ENCODE peak calls at places on chromosomes 1 and 21, in eight cellular contexts. X, K, R, H, C, B, G and I are unnamed samples.

GRCh38 chr1:87588445-87588844 is 259.8 kb downstream of the LMO4 start:
- DNase-seq in B (no peak), X (peak; percentile 62), H (no peak), G (no peak), K (no peak), R (peak; percentile 63), C (no peak), I (no peak)

GRCh38 chr21:33608559-33608958 is 20.1 kb upstream of the DONSON start:
- DNase-seq in R (peak; percentile 65), H (no peak), G (no peak), B (no peak), C (no peak), X (no peak), K (no peak), I (no peak)

GRCh38 chr1:204359474-204360255 is at the start of gene PLEKHA6:
- DNase-seq in G (peak; percentile 71), K (no peak), X (no peak), C (peak; percentile 67), H (peak; percentile 49), B (no peak), R (peak; percentile 66), I (no peak)

GRCh38 chr1:89519779-89520358 is 4.8 kb upstream of the LRRC8B start:
- DNase-seq in R (peak; percentile 42), B (peak; percentile 31), C (peak; percentile 68), H (no peak), K (peak; percentile 14), X (peak; percentile 70), G (peak; percentile 43), I (no peak)

GRCh38 chr1:174244017-174244416 is 84.7 kb downstream of the RABGAP1L start:
- DNase-seq in G (no peak), B (no peak), C (no peak), X (no peak), R (no peak), K (no peak), H (no peak), I (no peak)

GRCh38 chr1:243213045-243213787 is 41.9 kb downstream of the CEP170 start:
- DNase-seq in R (peak; percentile 77), K (no peak), C (no peak), X (no peak), H (no peak), B (peak; percentile 21), G (no peak), I (no peak)

GRCh38 chr1:64038965-64039926 is 164.2 kb upstream of the UBE2U start:
- DNase-seq in G (peak; percentile 31), K (no peak), C (peak; percentile 72), H (peak; percentile 37), X (peak; percentile 1), B (peak; percentile 100), R (peak; percentile 100), I (peak; percentile 54)

GRCh38 chr1:230327892-230328284 is 98.2 kb downstream of the PGBD5 start:
- DNase-seq in C (no peak), X (peak; percentile 53), K (no peak), H (no peak), B (peak; percentile 14), R (no peak), G (no peak), I (no peak)

GRCh38 chr1:174262747-174263241 is 103.5 kb downstream of the RABGAP1L start:
- DNase-seq in G (peak; percentile 56), C (peak; percentile 73), X (peak; percentile 61), B (peak; percentile 31), H (no peak), K (no peak), R (peak; percentile 65), I (peak; percentile 40)

GRCh38 chr1:16375521-16376359 is 8.7 kb downstream of the SZRD1 start:
- DNase-seq in R (peak; percentile 78), H (no peak), B (peak; percentile 78), C (no peak), X (no peak), G (no peak), K (no peak), I (no peak)

GRCh38 chr1:3161130-3161840 is 92.3 kb downstream of the PRDM16 start:
- DNase-seq in G (no peak), K (no peak), H (no peak), X (no peak), C (no peak), R (no peak), B (no peak), I (no peak)

GRCh38 chr1:150282558-150282958 is 204 bp downstream of the CIART start:
- DNase-seq in X (no peak), G (no peak), K (no peak), B (no peak), H (no peak), R (peak; percentile 22), C (no peak), I (peak; percentile 60)
- H3K4me3 ChIP-seq in X (peak overlapping the region; percentile 33), G (peak overlapping the region; percentile 71), K (peak overlapping the region; percentile 67), B (peak overlapping the region; percentile 53), H (peak overlapping the region; percentile 80), R (peak overlapping the region; percentile 58), C (peak overlapping the region; percentile 60), I (peak overlapping the region; percentile 43)

DNA sequence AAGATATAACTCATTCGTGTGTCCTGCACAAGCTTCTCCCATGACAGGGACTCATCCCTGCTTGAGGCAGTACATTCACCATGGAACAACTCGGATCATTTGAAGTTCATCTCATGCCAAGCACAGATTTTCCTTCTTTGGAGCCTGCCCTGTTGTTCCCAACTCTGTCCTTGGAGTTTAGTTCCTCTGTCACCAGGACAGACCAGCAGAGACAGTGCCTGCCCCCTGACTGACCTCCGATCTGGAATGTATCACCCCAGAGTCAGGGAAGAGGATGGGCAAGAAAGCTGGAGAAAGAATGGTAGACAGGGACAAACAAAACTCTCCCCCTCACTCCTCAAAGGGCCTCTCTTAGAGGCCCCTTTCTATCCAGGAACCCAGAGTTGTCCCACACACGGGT is 5.0 kb downstream of the SHISAL2A start:
- DNase-seq in X (no peak), B (no peak), G (no peak), K (no peak), H (no peak), C (no peak), R (no peak), I (no peak)
- H3K4me3 ChIP-seq in X (no peak overlapping the region), B (no peak overlapping the region), G (no peak overlapping the region), K (peak overlapping the region; percentile 13), H (no peak overlapping the region), C (no peak overlapping the region), R (no peak overlapping the region), I (no peak overlapping the region)

DNA sequence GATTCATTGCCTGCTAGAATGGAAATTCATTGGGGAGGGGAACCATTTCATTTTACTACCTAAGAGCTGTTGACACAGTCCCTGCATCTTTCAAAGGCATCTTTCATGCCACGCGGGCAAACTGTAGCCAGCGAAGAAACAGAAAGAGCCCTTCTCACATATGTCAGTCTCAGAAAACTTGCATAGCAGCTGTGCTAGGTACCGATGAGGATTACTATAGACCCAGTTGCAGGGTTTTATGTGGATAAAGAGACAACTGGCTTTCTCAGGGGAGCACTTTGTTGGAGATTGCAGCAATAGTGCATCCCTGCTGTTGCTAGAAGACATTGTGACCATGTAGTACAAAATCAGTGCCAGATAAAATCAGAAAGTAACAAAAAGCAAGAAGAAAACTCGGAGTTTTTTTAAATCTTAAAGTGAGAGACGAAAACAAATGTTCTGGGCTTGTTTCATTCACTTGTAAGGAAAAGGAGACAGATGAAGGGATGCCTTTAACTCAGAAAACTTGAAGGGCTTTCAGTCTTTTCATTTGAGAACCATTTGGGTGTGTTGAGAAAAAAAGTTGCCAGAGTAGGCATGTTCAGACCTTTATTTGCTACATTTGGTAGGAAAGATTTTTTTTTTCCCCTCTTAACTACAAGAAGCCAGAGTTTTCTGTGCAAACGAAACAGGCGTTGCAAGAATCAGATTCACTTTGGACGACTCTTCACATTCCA is 804.1 kb downstream of the USP25 start:
- DNase-seq in C (no peak), R (no peak), G (no peak), H (no peak), X (no peak), K (no peak), B (no peak), I (no peak)
- H3K4me3 ChIP-seq in C (no peak overlapping the region), R (no peak overlapping the region), G (no peak overlapping the region), H (peak overlapping the region; percentile 74), X (no peak overlapping the region), K (no peak overlapping the region), B (peak overlapping the region; percentile 51), I (peak overlapping the region; percentile 70)

GRCh38 chr1:220189750-220190347 is 82.4 kb downstream of the RAB3GAP2 start:
- DNase-seq in H (no peak), B (no peak), X (peak; percentile 19), G (peak; percentile 5), K (no peak), R (peak; percentile 37), C (no peak), I (no peak)
- H3K4me3 ChIP-seq in H (no peak overlapping the region), B (no peak overlapping the region), X (no peak overlapping the region), G (no peak overlapping the region), K (no peak overlapping the region), R (no peak overlapping the region), C (no peak overlapping the region), I (no peak overlapping the region)

DNA sequence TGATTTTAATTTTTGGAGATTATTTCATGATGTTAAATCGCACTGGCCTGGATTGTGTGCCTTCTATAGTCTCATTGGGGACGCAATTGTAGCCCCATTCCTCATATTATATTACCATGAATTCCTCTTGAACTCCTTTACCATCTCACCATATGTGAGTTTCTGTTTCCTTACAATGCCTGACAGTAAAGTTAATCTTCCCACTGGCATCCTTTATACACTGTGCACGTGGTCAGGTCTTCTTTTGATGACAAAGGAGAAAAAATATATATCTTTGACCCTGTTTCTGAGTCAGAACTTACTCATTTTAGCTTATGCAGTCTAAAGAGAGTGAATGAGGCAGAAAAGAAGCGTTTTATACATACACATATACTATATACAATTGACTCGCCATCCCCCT is 774 bp upstream of the ABL2 start:
- DNase-seq in G (no peak), H (no peak), K (no peak), B (peak; percentile 63), R (peak; percentile 86), X (no peak), C (no peak), I (no peak)
- H3K4me3 ChIP-seq in G (peak overlapping the region; percentile 77), H (peak overlapping the region; percentile 98), K (peak overlapping the region; percentile 71), B (peak overlapping the region; percentile 78), R (peak overlapping the region; percentile 99), X (peak overlapping the region; percentile 81), C (peak overlapping the region; percentile 77), I (peak overlapping the region; percentile 91)

GRCh38 chr1:110150330-110151174 is at the start of gene SLC6A17:
- DNase-seq in X (peak; percentile 20), C (peak; percentile 75), H (peak; percentile 29), B (peak; percentile 43), G (peak; percentile 75), R (peak; percentile 68), K (no peak), I (no peak)
- H3K4me3 ChIP-seq in X (no peak within 1 kb of the TSS), C (peak within 1 kb of the TSS; percentile 68), H (peak within 1 kb of the TSS; percentile 49), B (peak within 1 kb of the TSS; percentile 26), G (peak within 1 kb of the TSS; percentile 50), R (peak within 1 kb of the TSS; percentile 37), K (no peak within 1 kb of the TSS), I (peak within 1 kb of the TSS; percentile 43)

DNA sequence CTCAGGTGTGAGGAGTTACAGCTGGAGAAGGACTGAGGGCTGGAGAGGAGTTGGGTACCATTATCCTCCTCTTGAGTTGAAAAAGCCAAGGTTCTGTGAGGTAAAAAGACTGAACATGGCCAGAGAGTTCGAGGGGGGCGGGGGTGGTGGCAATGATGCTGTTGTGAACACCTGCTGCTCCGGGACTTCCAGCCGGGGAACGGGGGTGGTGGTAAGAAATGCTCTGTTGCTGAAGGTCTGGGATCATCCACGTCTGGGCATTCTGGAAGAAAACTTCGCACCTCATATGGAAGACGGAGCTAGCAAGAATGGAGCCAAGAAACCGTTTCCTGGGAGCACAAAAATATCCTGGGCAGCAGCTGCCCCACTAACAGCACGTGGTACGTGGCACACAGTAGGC is 20.1 kb upstream of the ALPL start:
- DNase-seq in R (no peak), X (no peak), K (no peak), C (no peak), H (no peak), G (no peak), B (no peak), I (no peak)
- H3K4me3 ChIP-seq in R (no peak overlapping the region), X (no peak overlapping the region), K (no peak overlapping the region), C (no peak overlapping the region), H (no peak overlapping the region), G (no peak overlapping the region), B (no peak overlapping the region), I (no peak overlapping the region)